ENCODE peak calls at places on chromosomes 16 and 17, in seven cellular contexts. F is right lobe of liver, X is BJ, T is Peyer's patch, N is psoas muscle, Y is fibroblast of pulmonary artery, W is heart left ventricle. K is an unnamed sample.

GRCh38 chr17:29179232-29180036 is 764 bp downstream of the MYO18A start:
- DNase-seq in F (peak), X (no peak), T (peak), N (peak), Y (no peak), W (peak), K (no peak)

GRCh38 chr16:84225571-84225970 is 14.2 kb downstream of the KCNG4 start:
- DNase-seq in F (no peak), X (no peak), T (no peak), N (no peak), Y (no peak), W (no peak), K (no peak)

GRCh38 chr17:46820592-46821450 is 2.3 kb upstream of the WNT3 start:
- DNase-seq in F (no peak), X (no peak), T (no peak), N (no peak), Y (no peak), W (no peak), K (no peak)

GRCh38 chr16:51994597-51994996 is 552.3 kb downstream of the TOX3 start:
- DNase-seq in F (peak), X (no peak), T (peak), N (no peak), Y (no peak), W (peak), K (no peak)

GRCh38 chr17:41689497-41690299 is 1.0 kb downstream of the EIF1 start:
- DNase-seq in F (no peak), X (no peak), T (peak), N (no peak), Y (peak), W (no peak), K (no peak)

GRCh38 chr16:59224426-59224825 is 490.3 kb upstream of the GOT2 start:
- DNase-seq in F (no peak), X (no peak), T (no peak), N (no peak), Y (no peak), W (no peak), K (no peak)

GRCh38 chr16:89360760-89361435 is 129.5 kb downstream of the ANKRD11 start:
- DNase-seq in F (no peak), X (no peak), T (peak), N (no peak), Y (no peak), W (no peak), K (no peak)

GRCh38 chr17:36512641-36513040 is 22.0 kb downstream of the MYO19 start:
- DNase-seq in F (no peak), X (no peak), T (no peak), N (no peak), Y (no peak), W (no peak), K (no peak)

GRCh38 chr17:27224526-27225315 is 69.2 kb upstream of the WSB1 start:
- DNase-seq in F (no peak), X (no peak), T (peak), N (no peak), Y (no peak), W (no peak), K (no peak)

GRCh38 chr17:42135664-42136653 is 13.4 kb downstream of the HSPB9 start:
- DNase-seq in F (peak), X (no peak), T (peak), N (no peak), Y (peak), W (peak), K (no peak)

GRCh38 chr16:88846088-88846487 is 10.7 kb downstream of the GALNS start:
- DNase-seq in F (no peak), X (no peak), T (no peak), N (no peak), Y (no peak), W (no peak), K (no peak)

GRCh38 chr16:6663668-6664067 is 669.0 kb upstream of the RBFOX1 start:
- DNase-seq in F (no peak), X (no peak), T (no peak), N (no peak), Y (no peak), W (no peak), K (no peak)

GRCh38 chr17:40179923-40180659 is 2.8 kb downstream of the RAPGEFL1 start:
- DNase-seq in F (no peak), X (no peak), T (no peak), N (no peak), Y (peak), W (no peak), K (no peak)

GRCh38 chr16:24776486-24777220 is 47.2 kb downstream of the TNRC6A start:
- DNase-seq in F (peak), X (no peak), T (no peak), N (peak), Y (peak), W (peak), K (peak)

GRCh38 chr17:43599046-43599395 is 52.9 kb upstream of the ETV4 start:
- DNase-seq in F (no peak), X (no peak), T (no peak), N (no peak), Y (no peak), W (no peak), K (no peak)

GRCh38 chr17:45087496-45087975 is 26.4 kb downstream of the NMT1 start:
- DNase-seq in F (no peak), X (no peak), T (no peak), N (no peak), Y (no peak), W (no peak), K (no peak)

GRCh38 chr17:7068268-7068667 is 11.8 kb downstream of the CLEC10A start:
- DNase-seq in F (no peak), X (no peak), T (no peak), N (no peak), Y (no peak), W (no peak), K (no peak)

GRCh38 chr17:59534583-59534982 is 30.8 kb upstream of the DHX40 start:
- DNase-seq in F (no peak), X (no peak), T (no peak), N (no peak), Y (peak), W (no peak), K (no peak)

GRCh38 chr17:14471052-14471451 is 170.2 kb downstream of the HS3ST3B1 start:
- DNase-seq in F (no peak), X (peak), T (no peak), N (no peak), Y (peak), W (no peak), K (peak)

GRCh38 chr17:7555320-7555948 is 3.1 kb upstream of the TNFSF13 start:
- DNase-seq in F (no peak), X (no peak), T (no peak), N (no peak), Y (no peak), W (no peak), K (no peak)

GRCh38 chr17:7063518-7064094 is 16.4 kb downstream of the CLEC10A start:
- DNase-seq in F (no peak), X (no peak), T (no peak), N (no peak), Y (no peak), W (no peak), K (no peak)

GRCh38 chr17:1179112-1179634 is 608 bp downstream of the ABR start:
- DNase-seq in F (no peak), X (no peak), T (no peak), N (no peak), Y (no peak), W (no peak), K (no peak)

GRCh38 chr17:3528604-3529511 is 28.8 kb downstream of the TRPV3 start:
- DNase-seq in F (no peak), X (no peak), T (no peak), N (peak), Y (peak), W (no peak), K (no peak)

GRCh38 chr17:27339198-27339835 is 45.4 kb downstream of the WSB1 start:
- DNase-seq in F (no peak), X (no peak), T (no peak), N (no peak), Y (no peak), W (no peak), K (no peak)

GRCh38 chr16:11835309-11835708 is 16.0 kb downstream of the RSL1D1 start:
- DNase-seq in F (no peak), X (no peak), T (no peak), N (no peak), Y (no peak), W (no peak), K (no peak)

GRCh38 chr16:86626966-86627365 is 48.6 kb downstream of the FOXL1 start:
- DNase-seq in F (no peak), X (no peak), T (no peak), N (no peak), Y (no peak), W (no peak), K (no peak)
- TF ChIP-seq CTCF in F (no peak), X (no peak), T (no peak), N (no peak), Y (no peak), W (no peak), K (no peak)

GRCh38 chr17:55730380-55730779 is 7.7 kb upstream of the TMEM100 start:
- DNase-seq in F (no peak), X (no peak), T (no peak), N (no peak), Y (no peak), W (no peak), K (no peak)
- H3K4me3 ChIP-seq in F (peak), X (no peak), T (no peak), N (peak), Y (peak), W (peak), K (no peak)

GRCh38 chr17:79970576-79971068 is 65.0 kb downstream of the TBC1D16 start:
- DNase-seq in F (no peak), X (no peak), T (peak), N (no peak), Y (peak), W (peak), K (no peak)
- TF ChIP-seq CTCF in F (peak), X (peak), T (peak), N (peak), Y (peak), W (peak), K (peak)

GRCh38 chr16:22928882-22929281 is 114.9 kb downstream of the HS3ST2 start:
- DNase-seq in F (no peak), X (no peak), T (no peak), N (no peak), Y (no peak), W (no peak), K (no peak)
- H3K4me3 ChIP-seq in F (no peak), X (no peak), T (no peak), N (no peak), Y (no peak), W (no peak), K (no peak)

GRCh38 chr16:27444015-27444414 is 42.0 kb downstream of the IL21R start:
- DNase-seq in F (no peak), X (no peak), T (no peak), N (no peak), Y (peak), W (no peak), K (no peak)

GRCh38 chr16:27448531-27449433 is 46.8 kb downstream of the IL21R start:
- DNase-seq in F (no peak), X (no peak), T (no peak), N (no peak), Y (no peak), W (no peak), K (no peak)

GRCh38 chr16:27444470-27444869 is 42.5 kb downstream of the IL21R start:
- DNase-seq in F (peak), X (no peak), T (no peak), N (no peak), Y (no peak), W (no peak), K (no peak)

GRCh38 chr16:27446721-27447120 is 44.7 kb downstream of the IL21R start:
- DNase-seq in F (no peak), X (no peak), T (peak), N (no peak), Y (no peak), W (no peak), K (no peak)

DNA sequence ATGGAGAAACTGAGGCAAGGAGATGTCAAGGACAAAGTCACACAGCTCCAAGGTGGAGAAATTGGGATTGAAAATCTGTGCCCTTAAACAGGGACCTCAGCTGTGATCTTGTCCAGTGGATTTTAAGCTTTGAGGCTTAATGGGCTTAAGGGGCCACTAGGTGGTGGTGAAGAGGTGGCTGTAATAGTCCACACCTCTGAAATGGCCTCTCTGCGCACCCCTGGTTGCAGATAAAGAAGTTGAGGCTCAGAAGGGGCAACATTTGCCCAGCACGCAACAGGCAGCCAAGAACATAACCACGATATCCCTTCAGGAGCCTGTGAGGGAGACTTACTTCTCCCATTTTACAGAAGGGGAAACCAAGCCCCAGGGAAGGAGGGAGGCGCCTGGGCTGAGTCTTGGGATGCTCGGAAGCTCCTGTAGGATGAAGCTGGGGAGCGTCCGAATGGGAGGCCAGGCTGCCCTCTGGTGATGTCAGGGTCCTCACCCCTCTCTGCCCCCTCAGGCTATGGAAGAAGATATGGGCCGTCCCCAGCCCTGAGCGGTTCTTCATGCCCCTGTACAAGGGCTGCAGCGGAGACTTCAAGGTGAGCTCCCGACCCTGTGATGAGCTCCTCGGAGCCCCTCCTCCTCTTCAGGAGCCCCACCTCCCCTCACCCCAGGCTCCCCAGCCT is 43.7 kb downstream of the IL21R start:
- DNase-seq in F (peak), X (no peak), T (no peak), N (no peak), Y (no peak), W (no peak), K (no peak)
- TF ChIP-seq CTCF in F (no peak), X (no peak), T (no peak), N (no peak), Y (no peak), W (no peak), K (no peak)

DNA sequence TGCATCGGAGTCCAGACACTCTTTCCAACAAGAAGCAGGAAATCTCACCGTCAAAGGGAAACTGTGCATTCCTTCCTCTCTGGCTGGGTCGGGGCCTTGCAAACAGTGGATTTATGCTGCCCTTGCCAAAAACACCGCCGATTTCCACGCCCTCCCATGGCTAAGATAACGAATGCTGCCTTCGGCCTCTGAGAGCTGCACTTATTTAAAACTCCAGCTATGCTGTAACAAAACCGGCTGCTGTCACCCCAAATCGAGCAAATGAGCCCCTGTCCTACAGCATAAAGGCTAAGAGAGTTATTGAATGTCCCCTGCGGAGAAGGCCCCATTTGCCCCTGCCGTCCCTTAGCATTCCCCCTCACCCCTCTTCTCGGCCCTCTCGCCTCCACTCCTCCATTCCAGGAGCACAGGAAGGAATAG is 275.5 kb upstream of the IRX5 start:
- DNase-seq in F (peak), X (no peak), T (no peak), N (no peak), Y (peak), W (peak), K (no peak)
- H3K4me3 ChIP-seq in F (no peak), X (no peak), T (peak), N (peak), Y (no peak), W (peak), K (no peak)

GRCh38 chr17:11996722-11997146 is 541 bp downstream of the ZNF18 start:
- DNase-seq in F (no peak), X (no peak), T (peak), N (no peak), Y (peak), W (no peak), K (no peak)
- TF ChIP-seq CTCF in F (no peak), X (no peak), T (peak), N (peak), Y (peak), W (no peak), K (no peak)

DNA sequence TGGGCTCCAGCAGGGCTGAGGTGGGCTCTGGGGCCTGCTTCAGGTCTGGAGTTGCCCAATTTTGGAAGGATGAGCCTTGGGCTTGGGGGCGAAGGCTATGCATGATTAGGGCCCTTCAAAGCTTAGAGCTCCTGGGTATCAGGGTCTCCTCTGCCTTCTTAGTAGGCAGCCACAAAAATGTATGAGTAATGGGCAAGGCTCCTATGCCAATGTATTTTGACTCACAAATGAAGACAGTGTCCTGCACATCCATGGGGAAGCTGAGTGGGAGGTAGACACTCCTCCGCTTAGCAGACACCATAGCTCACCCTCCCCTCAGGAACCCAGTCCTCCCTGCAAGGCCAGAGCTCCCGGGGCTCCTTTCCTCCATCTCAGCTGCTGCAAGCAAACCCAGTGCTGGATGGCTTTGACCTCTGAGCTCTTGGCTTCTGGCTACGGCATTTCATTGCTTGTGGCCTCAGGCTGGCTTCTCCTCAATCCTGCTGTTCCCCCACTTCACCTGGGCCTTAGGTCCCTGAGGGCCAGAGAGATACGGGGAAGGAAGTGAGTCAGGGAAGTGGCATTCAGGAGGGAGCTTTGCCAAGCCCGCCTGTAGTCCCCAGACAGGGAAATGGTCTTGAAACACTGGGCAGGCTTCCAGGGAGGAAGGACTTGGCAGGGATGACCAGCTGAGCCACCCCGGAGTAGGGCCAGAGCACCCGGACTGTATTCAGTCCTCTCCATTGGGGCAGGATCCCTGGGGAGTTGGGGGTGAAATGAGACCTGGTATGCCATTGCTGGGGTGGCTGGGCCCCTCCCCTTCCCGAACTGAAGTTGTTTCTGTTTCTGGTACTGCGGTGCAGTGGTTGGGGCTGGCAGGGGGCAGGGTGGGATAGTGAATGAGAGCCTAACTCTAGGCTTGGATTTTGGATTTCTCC is 4.4 kb downstream of the ABCC3 start:
- DNase-seq in F (peak), X (peak), T (peak), N (peak), Y (peak), W (peak), K (peak)
- H3K4me3 ChIP-seq in F (peak), X (no peak), T (no peak), N (no peak), Y (no peak), W (no peak), K (no peak)